ENCODE peak calls at places on chromosome 2, in seven cellular contexts. L is hippocampal formation, D is left lung, J is GM06990, K is NCI-H146, O is M059J, V is globus pallidus. P is an unnamed sample.

GRCh38 chr2:196131949-196132925 is 39.1 kb downstream of the STK17B start:
- DNase-seq in L (no peak), D (no peak), V (no peak), K (no peak), J (peak), O (no peak), P (no peak)

GRCh38 chr2:159497256-159497655 is 119.1 kb downstream of the BAZ2B start:
- DNase-seq in L (no peak), V (no peak), J (no peak), D (no peak), K (no peak), O (peak), P (no peak)

GRCh38 chr2:45029215-45029614 is 20.0 kb upstream of the SIX2 start:
- DNase-seq in D (no peak), J (no peak), V (no peak), K (peak), L (no peak), O (no peak), P (no peak)

GRCh38 chr2:127083819-127084503 is 23.0 kb downstream of the BIN1 start:
- DNase-seq in J (no peak), K (no peak), L (peak), O (peak), V (peak), D (no peak), P (no peak)

GRCh38 chr2:127389778-127390435 is 2.1 kb upstream of the MAP3K2 start:
- DNase-seq in D (no peak), J (peak), L (no peak), K (no peak), O (no peak), V (no peak), P (no peak)

GRCh38 chr2:15299904-15300528 is 261.1 kb downstream of the NBAS start:
- DNase-seq in K (no peak), O (no peak), V (no peak), L (no peak), D (no peak), J (no peak), P (no peak)

GRCh38 chr2:191710411-191710900 is 32.5 kb downstream of the NABP1 start:
- DNase-seq in O (peak), K (no peak), D (no peak), L (no peak), J (no peak), V (no peak), P (no peak)

GRCh38 chr2:218981390-218982311 is 3.3 kb downstream of the FEV start:
- DNase-seq in V (no peak), O (no peak), D (no peak), K (peak), J (no peak), L (no peak), P (no peak)

GRCh38 chr2:137992039-137992646 is 27.9 kb downstream of the HNMT start:
- DNase-seq in L (no peak), D (peak), J (no peak), V (no peak), K (no peak), O (no peak), P (no peak)

GRCh38 chr2:114925296-114926255 is 483.1 kb downstream of the DPP10 start:
- DNase-seq in K (no peak), D (no peak), L (no peak), V (no peak), J (no peak), O (no peak), P (no peak)

GRCh38 chr2:99032786-99033185 is 96.8 kb upstream of the CRACDL start:
- DNase-seq in L (no peak), D (no peak), K (no peak), V (no peak), O (peak), J (no peak), P (no peak)